ENCODE peak calls at places on chromosomes 1 and 21, in six cellular contexts. J is CD4-positive, alpha-beta memory T cell; S is left ventricle myocardium inferior; D is foreskin keratinocyte; G is A549; W is astrocyte. I is an unnamed sample.

GRCh38 chr1:87336623-87337067 is 8.0 kb downstream of the LMO4 start:
- DNase-seq in J (no peak), S (no peak), D (peak; percentile 50), G (no peak), W (no peak), I (no peak)

GRCh38 chr21:42892582-42892930 is 553 bp upstream of the NDUFV3 start:
- DNase-seq in J (no peak), S (no peak), D (no peak), G (no peak), W (no peak), I (no peak)

GRCh38 chr1:211870156-211870555 is 39.6 kb upstream of the LPGAT1 start:
- DNase-seq in J (no peak), S (no peak), D (no peak), G (no peak), W (peak; percentile 14), I (no peak)

GRCh38 chr21:34642211-34643075 is 26.4 kb upstream of the CLIC6 start:
- DNase-seq in J (no peak), S (no peak), D (peak; percentile 55), G (no peak), W (peak; percentile 73), I (no peak)

GRCh38 chr1:184258525-184258924 is 128.3 kb upstream of the C1orf21 start:
- DNase-seq in J (no peak), S (no peak), D (no peak), G (no peak), W (no peak), I (peak; percentile 43)

GRCh38 chr1:47351305-47351704 is 17.7 kb downstream of the CMPK1 start:
- DNase-seq in J (no peak), S (no peak), D (peak; percentile 78), G (no peak), W (peak; percentile 41), I (no peak)

GRCh38 chr1:76352741-76353435 is 278.3 kb downstream of the ST6GALNAC3 start:
- DNase-seq in J (no peak), S (no peak), D (no peak), G (no peak), W (no peak), I (no peak)

GRCh38 chr1:184910596-184910995 is 63.7 kb downstream of the NIBAN1 start:
- DNase-seq in J (no peak), S (peak; percentile 61), D (no peak), G (no peak), W (no peak), I (no peak)

GRCh38 chr1:234760303-234760723 is 150.3 kb upstream of the IRF2BP2 start:
- DNase-seq in J (no peak), S (no peak), D (no peak), G (no peak), W (no peak), I (no peak)

GRCh38 chr1:167454304-167454928 is 63.9 kb downstream of the CD247 start:
- DNase-seq in J (peak; percentile 66), S (no peak), D (no peak), G (peak; percentile 56), W (no peak), I (peak; percentile 9)

GRCh38 chr1:23198373-23198772 is 18.9 kb downstream of the HTR1D start:
- DNase-seq in J (no peak), S (no peak), D (peak; percentile 94), G (no peak), W (peak; percentile 95), I (peak; percentile 73)

GRCh38 chr1:30782361-30783243 is 25.0 kb upstream of the LAPTM5 start:
- DNase-seq in J (peak; percentile 58), S (peak; percentile 58), D (no peak), G (peak; percentile 68), W (no peak), I (peak; percentile 50)

GRCh38 chr1:92536593-92537332 is 50.0 kb upstream of the GFI1 start:
- DNase-seq in J (peak; percentile 73), S (no peak), D (no peak), G (no peak), W (peak; percentile 60), I (peak; percentile 64)

GRCh38 chr1:114545796-114546195 is 34.8 kb upstream of the TRIM33 start:
- DNase-seq in J (no peak), S (no peak), D (no peak), G (no peak), W (no peak), I (no peak)

GRCh38 chr1:224223819-224224714 is 41.0 kb downstream of the DEGS1 start:
- DNase-seq in J (no peak), S (no peak), D (peak; percentile 49), G (no peak), W (peak; percentile 90), I (peak; percentile 82)

GRCh38 chr1:69976896-69977295 is 228.5 kb downstream of the LRRC40 start:
- DNase-seq in J (no peak), S (no peak), D (no peak), G (no peak), W (peak; percentile 41), I (peak; percentile 73)

GRCh38 chr1:60963167-60963909 is 119.0 kb upstream of the NFIA start:
- DNase-seq in J (no peak), S (no peak), D (no peak), G (no peak), W (no peak), I (peak; percentile 98)

GRCh38 chr1:153742411-153743142 is 14.7 kb downstream of the INTS3 start:
- DNase-seq in J (no peak), S (no peak), D (peak; percentile 45), G (no peak), W (peak; percentile 89), I (no peak)

GRCh38 chr1:197440730-197441129 is 172.7 kb downstream of the CRB1 start:
- DNase-seq in J (no peak), S (no peak), D (no peak), G (no peak), W (peak; percentile 90), I (no peak)

GRCh38 chr1:238451006-238451405 is 560.3 kb upstream of the ZP4 start:
- DNase-seq in J (no peak), S (no peak), D (peak; percentile 45), G (no peak), W (no peak), I (no peak)

GRCh38 chr1:31196685-31197084 is 43.0 kb downstream of the NKAIN1 start:
- DNase-seq in J (no peak), S (no peak), D (peak; percentile 42), G (no peak), W (peak; percentile 39), I (no peak)

GRCh38 chr1:90133133-90133532 is 138.2 kb downstream of the ZNF326 start:
- DNase-seq in J (no peak), S (no peak), D (peak; percentile 48), G (no peak), W (peak; percentile 10), I (peak; percentile 35)

GRCh38 chr1:25232027-25232865 is at the start of gene SYF2:
- DNase-seq in J (peak; percentile 95), S (peak; percentile 91), D (peak; percentile 84), G (peak; percentile 88), W (peak; percentile 89), I (peak; percentile 89)

GRCh38 chr1:58412071-58412580 is 134.4 kb downstream of the OMA1 start:
- DNase-seq in J (no peak), S (no peak), D (peak; percentile 33), G (no peak), W (peak; percentile 77), I (no peak)

GRCh38 chr1:8238141-8239038 is 79.5 kb upstream of the SLC45A1 start:
- DNase-seq in J (no peak), S (no peak), D (no peak), G (peak; percentile 58), W (peak; percentile 98), I (peak; percentile 71)

GRCh38 chr21:42239973-42240372 is 21.0 kb downstream of the ABCG1 start:
- DNase-seq in J (no peak), S (peak; percentile 2), D (no peak), G (no peak), W (no peak), I (no peak)

GRCh38 chr21:45339430-45340405 is 52.0 kb upstream of the POFUT2 start:
- DNase-seq in J (no peak), S (no peak), D (no peak), G (no peak), W (no peak), I (peak; percentile 26)

GRCh38 chr1:87915771-87916170 is 587.1 kb downstream of the LMO4 start:
- DNase-seq in J (no peak), S (no peak), D (no peak), G (no peak), W (no peak), I (no peak)

GRCh38 chr1:225909477-225909876 is 14.6 kb downstream of the PYCR2 start:
- DNase-seq in J (no peak), S (no peak), D (no peak), G (no peak), W (no peak), I (no peak)

GRCh38 chr1:6121651-6122370 is 58.3 kb downstream of the CHD5 start:
- DNase-seq in J (no peak), S (no peak), D (no peak), G (no peak), W (no peak), I (no peak)

GRCh38 chr1:55362558-55362957 is 147.4 kb upstream of the USP24 start:
- DNase-seq in J (no peak), S (no peak), D (peak; percentile 20), G (no peak), W (peak; percentile 85), I (peak; percentile 56)

GRCh38 chr1:230109066-230109465 is 42.0 kb downstream of the GALNT2 start:
- DNase-seq in J (no peak), S (no peak), D (no peak), G (no peak), W (no peak), I (no peak)
- H3K4me1 ChIP-seq in J (peaks cover 27% of the 10 kb centered on the region), S (peaks cover 65% of the 10 kb centered on the region), D (peaks cover 26% of the 10 kb centered on the region), G (peaks cover 79% of the 10 kb centered on the region), W (peaks cover 53% of the 10 kb centered on the region), I (peaks cover 29% of the 10 kb centered on the region)

DNA sequence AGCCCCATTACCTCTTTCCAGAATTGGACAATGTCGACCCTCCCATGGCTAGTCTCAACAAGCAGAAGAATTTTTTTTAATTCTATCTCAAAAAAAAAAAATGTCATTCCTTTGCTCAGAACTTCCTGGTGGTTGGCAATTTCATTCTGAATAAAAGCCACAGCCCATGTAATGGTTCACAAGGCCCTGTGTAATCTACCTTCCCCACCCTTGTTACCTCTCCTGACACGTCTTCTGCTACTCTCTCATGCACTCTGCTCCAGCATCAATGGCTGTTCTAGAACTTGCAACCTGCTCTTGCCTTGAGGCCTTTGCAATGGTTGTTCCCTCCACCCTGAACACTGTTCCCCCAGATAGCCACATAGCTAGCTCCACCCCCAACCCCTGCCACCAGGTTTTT is 25.4 kb downstream of the NUAK2 start:
- DNase-seq in J (no peak), S (no peak), D (no peak), G (no peak), W (no peak), I (no peak)
- H3K4me1 ChIP-seq in J (peaks cover 63% of the 10 kb centered on the region), S (peaks cover 15% of the 10 kb centered on the region), D (peaks cover 53% of the 10 kb centered on the region), G (peaks cover 96% of the 10 kb centered on the region), W (peaks cover 48% of the 10 kb centered on the region), I (peaks cover 30% of the 10 kb centered on the region)

DNA sequence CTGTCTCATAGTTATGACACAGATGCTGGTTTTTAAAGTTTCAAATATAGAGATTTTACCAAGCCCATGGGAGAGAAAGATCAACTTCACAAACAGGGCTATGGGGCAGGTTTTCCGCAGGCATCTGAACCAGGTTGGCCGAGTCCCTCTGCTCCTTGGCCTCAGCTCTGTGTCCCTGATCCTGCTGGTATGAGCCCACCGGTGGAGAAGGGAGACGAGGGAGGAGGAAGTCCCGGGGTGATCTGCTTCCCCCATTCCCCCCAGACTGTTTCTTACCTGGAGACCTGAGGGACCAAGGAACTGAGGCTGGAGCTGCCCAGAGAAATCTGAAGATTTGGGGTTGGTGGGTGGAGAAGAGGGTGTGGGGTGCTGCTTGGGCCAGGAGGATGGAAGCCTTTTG is 28.9 kb upstream of the BTG2 start:
- DNase-seq in J (no peak), S (no peak), D (no peak), G (no peak), W (no peak), I (no peak)
- H3K4me1 ChIP-seq in J (peaks cover 48% of the 10 kb centered on the region), S (peaks cover 94% of the 10 kb centered on the region), D (peaks cover 30% of the 10 kb centered on the region), G (peaks cover 13% of the 10 kb centered on the region), W (peaks cover 27% of the 10 kb centered on the region), I (peaks cover 5% of the 10 kb centered on the region)

GRCh38 chr1:111139956-111140679 is at the start of the genes CEPT1 and DRAM2:
- DNase-seq in J (peak; percentile 95), S (peak; percentile 94), D (peak; percentile 90), G (peak; percentile 71), W (peak; percentile 96), I (peak; percentile 95)
- H3K4me1 ChIP-seq in J (peaks cover 54% of the 10 kb centered on the region), S (peaks cover 42% of the 10 kb centered on the region), D (peaks cover 30% of the 10 kb centered on the region), G (peaks cover 15% of the 10 kb centered on the region), W (peaks cover 13% of the 10 kb centered on the region), I (peaks cover 18% of the 10 kb centered on the region)